ENCODE peak calls at places on chromosomes 4 and X, in eight cellular contexts. S is neural progenitor cell, Q is fibroblast of lung, O is activated B cell treated with CpG ODN at 0.5 μM for 24 hours, H is hepatocyte, P is fibroblast of pulmonary artery, I is BE2C, M is AG04449. J is an unnamed sample.

GRCh38 chrX:56789518-56790070 is 60.6 kb downstream of the NBDY start:
- DNase-seq in S (peak), Q (no peak), O (no peak), H (no peak), P (no peak), I (no peak), M (no peak), J (no peak)

GRCh38 chr4:105620640-105621323 is 68.4 kb downstream of the ARHGEF38 start:
- DNase-seq in S (no peak), Q (peak), O (no peak), H (peak), P (peak), I (peak), M (no peak), J (peak)

GRCh38 chr4:176335421-176335820 is 15.7 kb downstream of the SPCS3 start:
- DNase-seq in S (no peak), Q (peak), O (no peak), H (no peak), P (peak), I (no peak), M (no peak), J (peak)

GRCh38 chr4:145179201-145179860 is 1.1 kb downstream of the OTUD4 start:
- DNase-seq in S (peak), Q (peak), O (peak), H (peak), P (peak), I (peak), M (no peak), J (peak)

GRCh38 chr4:159446266-159446976 is 343.5 kb downstream of the RAPGEF2 start:
- DNase-seq in S (peak), Q (peak), O (no peak), H (peak), P (peak), I (peak), M (peak), J (peak)

GRCh38 chrX:18983711-18984380 is at the start of gene PHKA2:
- DNase-seq in S (no peak), Q (no peak), O (no peak), H (peak), P (peak), I (no peak), M (no peak), J (no peak)

GRCh38 chrX:2677764-2678163 is 13.3 kb upstream of the CD99 start:
- DNase-seq in S (no peak), Q (peak), O (no peak), H (peak), P (peak), I (no peak), M (peak), J (peak)

GRCh38 chr4:184807797-184808718 is 17.7 kb downstream of the ACSL1 start:
- DNase-seq in S (peak), Q (peak), O (no peak), H (no peak), P (peak), I (no peak), M (no peak), J (peak)

GRCh38 chr4:153488719-153489384 is 22.7 kb downstream of the TMEM131L start:
- DNase-seq in S (peak), Q (peak), O (no peak), H (no peak), P (peak), I (no peak), M (no peak), J (no peak)

GRCh38 chrX:102154218-102154860 is 1.4 kb downstream of the BEX5 start:
- DNase-seq in S (peak), Q (no peak), O (no peak), H (no peak), P (no peak), I (no peak), M (no peak), J (no peak)

GRCh38 chrX:69262036-69262905 is 97.0 kb upstream of the PJA1 start:
- DNase-seq in S (no peak), Q (peak), O (no peak), H (peak), P (peak), I (no peak), M (no peak), J (no peak)

GRCh38 chr4:137819964-137820383 is 287.7 kb upstream of the PCDH18 start:
- DNase-seq in S (peak), Q (peak), O (no peak), H (peak), P (peak), I (peak), M (no peak), J (peak)

GRCh38 chr4:102344955-102345794 is at the start of gene SLC39A8:
- DNase-seq in S (peak), Q (peak), O (peak), H (peak), P (peak), I (peak), M (no peak), J (peak)

GRCh38 chr4:162535121-162535520 is 371.3 kb upstream of the FSTL5 start:
- DNase-seq in S (no peak), Q (no peak), O (no peak), H (no peak), P (no peak), I (no peak), M (no peak), J (no peak)

GRCh38 chrX:19799319-19800182 is 87.8 kb downstream of the SH3KBP1 start:
- DNase-seq in S (no peak), Q (peak), O (no peak), H (no peak), P (peak), I (no peak), M (no peak), J (peak)

GRCh38 chr4:174018236-174018635 is 265.2 kb downstream of the FBXO8 start:
- DNase-seq in S (no peak), Q (no peak), O (no peak), H (no peak), P (no peak), I (no peak), M (no peak), J (no peak)

GRCh38 chr4:26648260-26648659 is 64.4 kb downstream of the TBC1D19 start:
- DNase-seq in S (no peak), Q (no peak), O (no peak), H (no peak), P (no peak), I (no peak), M (no peak), J (peak)

GRCh38 chrX:134911348-134911747 is 79.4 kb upstream of the SMIM10 start:
- DNase-seq in S (no peak), Q (no peak), O (no peak), H (no peak), P (no peak), I (no peak), M (no peak), J (no peak)

GRCh38 chr4:168797176-168797575 is 212.9 kb downstream of the CBR4 start:
- DNase-seq in S (no peak), Q (peak), O (no peak), H (no peak), P (peak), I (no peak), M (no peak), J (peak)

GRCh38 chr4:141036786-141037185 is 96.5 kb downstream of the RNF150 start:
- DNase-seq in S (no peak), Q (peak), O (no peak), H (no peak), P (no peak), I (no peak), M (no peak), J (no peak)

GRCh38 chr4:71520850-71521249 is 182.0 kb downstream of the SLC4A4 start:
- DNase-seq in S (no peak), Q (peak), O (no peak), H (no peak), P (no peak), I (no peak), M (no peak), J (no peak)

GRCh38 chrX:153646620-153647373 is at the start of gene DUSP9:
- DNase-seq in S (peak), Q (peak), O (no peak), H (peak), P (peak), I (peak), M (no peak), J (peak)

DNA sequence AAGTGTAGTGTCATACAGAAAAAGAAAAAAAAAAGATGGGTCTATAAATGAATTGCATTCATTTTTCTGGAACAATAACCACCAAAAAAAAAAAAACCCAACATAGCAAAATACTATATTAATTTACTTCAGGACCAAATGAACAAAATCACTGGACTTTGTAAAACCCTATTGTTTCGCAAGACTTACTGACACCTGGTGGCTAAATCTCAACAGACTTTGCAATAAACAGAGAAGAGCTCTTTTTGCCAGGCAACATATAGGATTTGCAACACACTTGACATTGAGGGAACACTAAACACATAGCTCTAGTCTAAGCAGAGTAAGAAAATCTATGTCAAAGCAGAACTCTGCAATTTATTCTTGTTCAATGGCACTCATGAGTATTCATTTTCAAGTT is 990.2 kb downstream of the STPG2 start:
- DNase-seq in S (peak), Q (peak), O (no peak), H (peak), P (peak), I (no peak), M (no peak), J (peak)
- TF ChIP-seq CTCF in S (peak), Q (no peak), O (no peak), H (peak), P (peak), I (peak), M (no peak), J (peak)

GRCh38 chr4:186946140-186946539 is 222.5 kb upstream of the FAT1 start:
- DNase-seq in S (peak), Q (no peak), O (no peak), H (no peak), P (no peak), I (no peak), M (no peak), J (no peak)

GRCh38 chr4:186946682-186947294 is 223.1 kb upstream of the FAT1 start:
- DNase-seq in S (peak), Q (peak), O (no peak), H (peak), P (peak), I (peak), M (no peak), J (peak)

GRCh38 chr4:186949847-186950246 is 226.2 kb upstream of the FAT1 start:
- DNase-seq in S (no peak), Q (no peak), O (no peak), H (no peak), P (no peak), I (no peak), M (no peak), J (no peak)

GRCh38 chr4:186952709-186953108 is 229.1 kb upstream of the FAT1 start:
- DNase-seq in S (no peak), Q (no peak), O (no peak), H (no peak), P (no peak), I (no peak), M (no peak), J (no peak)

GRCh38 chr4:186948361-186949291 is 225.0 kb upstream of the FAT1 start:
- DNase-seq in S (peak), Q (peak), O (no peak), H (peak), P (peak), I (peak), M (no peak), J (no peak)
- TF ChIP-seq CTCF in S (peak), Q (peak), O (no peak), H (peak), P (peak), I (peak), M (peak), J (peak)

GRCh38 chr4:123874044-123874443 is 477.4 kb downstream of the SPRY1 start:
- DNase-seq in S (no peak), Q (peak), O (no peak), H (no peak), P (no peak), I (no peak), M (no peak), J (no peak)

GRCh38 chr4:123876122-123876521 is 479.5 kb downstream of the SPRY1 start:
- DNase-seq in S (no peak), Q (no peak), O (no peak), H (no peak), P (no peak), I (no peak), M (no peak), J (no peak)

GRCh38 chr4:123877561-123877960 is 481.0 kb downstream of the SPRY1 start:
- DNase-seq in S (no peak), Q (peak), O (no peak), H (no peak), P (peak), I (no peak), M (no peak), J (no peak)

GRCh38 chr4:123876640-123877039 is 480.0 kb downstream of the SPRY1 start:
- DNase-seq in S (peak), Q (peak), O (no peak), H (no peak), P (no peak), I (no peak), M (no peak), J (no peak)

DNA sequence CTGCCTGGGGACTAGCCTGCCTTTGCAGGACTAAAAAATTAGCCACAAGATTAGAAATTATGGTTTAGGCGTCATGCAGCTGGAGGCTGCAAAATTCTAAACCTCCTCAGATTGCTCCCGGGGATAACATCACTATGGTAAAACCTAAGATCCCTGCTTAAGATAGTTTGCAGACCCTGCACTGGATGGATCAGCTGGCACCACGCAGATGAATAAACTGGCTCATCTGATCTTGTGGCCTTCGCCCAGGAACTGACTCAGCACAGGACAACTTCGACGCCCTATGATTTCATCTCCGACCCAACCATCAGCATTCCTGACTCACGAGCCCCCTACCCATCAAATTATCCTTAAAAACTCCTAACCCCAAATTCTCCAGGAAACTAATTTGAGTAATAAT is 482.4 kb downstream of the SPRY1 start:
- DNase-seq in S (no peak), Q (no peak), O (no peak), H (no peak), P (no peak), I (no peak), M (no peak), J (no peak)
- TF ChIP-seq CTCF in S (no peak), Q (no peak), O (no peak), H (no peak), P (no peak), I (no peak), M (no peak), J (no peak)

GRCh38 chr4:166501941-166502382 is 628.9 kb downstream of the TLL1 start:
- DNase-seq in S (peak), Q (peak), O (no peak), H (peak), P (peak), I (peak), M (no peak), J (peak)
- TF ChIP-seq CTCF in S (peak), Q (peak), O (no peak), H (peak), P (peak), I (peak), M (no peak), J (peak)

DNA sequence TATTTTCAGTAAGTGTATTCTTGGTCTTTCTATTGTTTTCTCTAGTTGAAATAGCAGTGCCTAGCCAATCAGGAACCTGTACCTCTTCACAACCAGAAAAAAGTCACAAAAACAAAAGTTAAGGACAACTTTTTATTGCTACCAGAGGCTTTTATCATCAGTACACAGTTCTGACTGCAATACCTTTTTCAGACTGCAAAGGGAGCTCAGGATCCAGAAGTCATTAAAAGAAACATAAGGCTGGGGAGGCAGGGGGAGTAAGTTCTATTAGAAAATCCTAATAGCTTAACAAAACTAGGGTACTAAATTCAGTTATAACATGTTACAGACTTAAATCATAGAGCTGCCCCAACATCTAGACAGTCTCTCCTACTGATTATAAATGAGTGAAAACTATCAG is 28.8 kb downstream of the CCNI start:
- DNase-seq in S (peak), Q (peak), O (no peak), H (peak), P (peak), I (no peak), M (no peak), J (no peak)
- TF ChIP-seq CTCF in S (peak), Q (peak), O (no peak), H (peak), P (peak), I (peak), M (peak), J (peak)

GRCh38 chr4:53505947-53506346 is 85.3 kb downstream of the LNX1 start:
- DNase-seq in S (no peak), Q (no peak), O (no peak), H (no peak), P (peak), I (no peak), M (no peak), J (peak)
- TF ChIP-seq CTCF in S (no peak), Q (peak), O (no peak), H (no peak), P (peak), I (peak), M (peak), J (peak)

GRCh38 chr4:139734201-139734874 is 68.7 kb downstream of the MGST2 start:
- DNase-seq in S (peak), Q (peak), O (no peak), H (peak), P (peak), I (no peak), M (peak), J (peak)

GRCh38 chr4:139736661-139737060 is 71.0 kb downstream of the MGST2 start:
- DNase-seq in S (peak), Q (no peak), O (no peak), H (no peak), P (peak), I (no peak), M (no peak), J (no peak)

GRCh38 chr4:139735381-139736256 is 70.0 kb downstream of the MGST2 start:
- DNase-seq in S (peak), Q (peak), O (peak), H (peak), P (no peak), I (peak), M (no peak), J (no peak)

GRCh38 chr4:139736257-139736626 is 70.6 kb downstream of the MGST2 start:
- DNase-seq in S (peak), Q (no peak), O (no peak), H (no peak), P (no peak), I (no peak), M (no peak), J (no peak)

GRCh38 chr4:139734875-139735380 is 69.3 kb downstream of the MGST2 start:
- DNase-seq in S (peak), Q (peak), O (peak), H (peak), P (peak), I (peak), M (peak), J (peak)
- TF ChIP-seq CTCF in S (peak), Q (peak), O (no peak), H (peak), P (peak), I (peak), M (peak), J (peak)

GRCh38 chrX:103774070-103774642 is 2.5 kb upstream of the PLP1 start:
- DNase-seq in S (peak), Q (peak), O (no peak), H (peak), P (peak), I (peak), M (no peak), J (peak)
- TF ChIP-seq CTCF in S (peak), Q (peak), O (no peak), H (peak), P (peak), I (peak), M (peak), J (peak)

DNA sequence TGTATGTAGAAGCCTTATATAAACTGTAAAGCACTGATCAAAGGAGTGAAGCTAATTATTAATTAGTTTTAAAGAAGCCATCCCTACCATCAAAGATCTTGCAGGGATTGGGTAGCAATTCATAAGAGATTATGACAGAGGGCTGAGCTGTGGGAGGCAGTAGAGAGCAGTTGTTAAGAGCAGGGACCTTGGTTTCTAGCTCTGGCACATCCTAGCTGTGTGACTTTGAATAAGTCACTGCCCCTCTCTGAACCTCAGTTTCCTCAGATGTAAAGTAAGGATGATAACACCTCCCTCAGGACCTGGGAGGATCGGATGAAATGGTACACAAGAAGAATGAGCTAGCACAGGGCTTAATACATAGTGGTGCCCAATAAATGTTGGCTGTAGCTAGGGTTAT is 45.4 kb downstream of the APLN start:
- DNase-seq in S (no peak), Q (no peak), O (no peak), H (no peak), P (no peak), I (no peak), M (no peak), J (no peak)
- TF ChIP-seq CTCF in S (no peak), Q (no peak), O (no peak), H (no peak), P (peak), I (peak), M (no peak), J (peak)